ENCODE peak calls at places on chromosomes 11 and 22, in six cellular contexts. P is head of caudate nucleus, X is Daoy, B is endothelial cell of umbilical vein, G is thyroid gland, R is C1 segment of cervical spinal cord. C is an unnamed sample.

GRCh38 chr22:31646186-31647019 is 15.6 kb downstream of the PISD start:
- DNase-seq in R (no peak), X (peak), B (peak), P (no peak), G (no peak), C (no peak)

GRCh38 chr11:75498556-75499255 is 27.0 kb downstream of the GDPD5 start:
- DNase-seq in G (no peak), B (no peak), R (no peak), P (no peak), X (no peak), C (no peak)

GRCh38 chr11:35293699-35294098 is 125.7 kb downstream of the SLC1A2 start:
- DNase-seq in B (no peak), R (no peak), P (no peak), G (no peak), X (no peak), C (no peak)

GRCh38 chr11:55795256-55795655 is at the start of gene OR5D14:
- DNase-seq in X (no peak), P (no peak), R (no peak), B (no peak), G (no peak), C (no peak)

GRCh38 chr11:107757661-107758060 is 45.8 kb upstream of the SLN start:
- DNase-seq in B (no peak), X (no peak), G (no peak), P (no peak), R (no peak), C (no peak)

GRCh38 chr11:99687320-99687719 is 666.6 kb downstream of the CNTN5 start:
- DNase-seq in P (no peak), G (no peak), X (no peak), R (no peak), B (no peak), C (no peak)

GRCh38 chr11:20671856-20672546 is 2.6 kb downstream of the NELL1 start:
- DNase-seq in X (no peak), B (no peak), R (no peak), P (no peak), G (peak), C (no peak)

GRCh38 chr11:933936-934335 is 8.3 kb downstream of the AP2A2 start:
- DNase-seq in G (no peak), P (no peak), R (no peak), X (no peak), B (no peak), C (no peak)

C was measured in nucleus accumbens.